ENCODE peak calls at places on chromosome 22, in ten cellular contexts. One of them, this sample, is unnamed.

GRCh38 chr22:36330655-36331305 is 57.0 kb downstream of the MYH9 start:
- DNase-seq in PC-3: peak; percentile 46
- DNase-seq in NCI-H226: no peak
- DNase-seq in GM04503: no peak
- DNase-seq in T-cell: no peak
- DNase-seq in AG09309: no peak
- DNase-seq in AG10803: peak; percentile 51
- DNase-seq in stimulated activated CD4-positive, alpha-beta T cell treated with anti-CD3 and anti-CD28 coated beads, Interleukin-2, amount 100 ng/mL, for 24 hours: no peak
- DNase-seq in heart right ventricle: peak; percentile 80
- DNase-seq in GM13976: no peak
- DNase-seq in this sample: no peak

GRCh38 chr22:48955351-48956311 is 872.0 kb downstream of the BRD1 start:
- DNase-seq in PC-3: no peak
- DNase-seq in NCI-H226: no peak
- DNase-seq in GM04503: no peak
- DNase-seq in T-cell: peak; percentile 12
- DNase-seq in AG09309: no peak
- DNase-seq in AG10803: no peak
- DNase-seq in stimulated activated CD4-positive, alpha-beta T cell treated with anti-CD3 and anti-CD28 coated beads, Interleukin-2, amount 100 ng/mL, for 24 hours: no peak
- DNase-seq in heart right ventricle: no peak
- DNase-seq in GM13976: no peak
- DNase-seq in this sample: no peak

GRCh38 chr22:40196628-40197027 is 18.9 kb downstream of the TNRC6B start:
- DNase-seq in PC-3: peak; percentile 84
- DNase-seq in NCI-H226: peak; percentile 85
- DNase-seq in GM04503: peak; percentile 84
- DNase-seq in T-cell: no peak
- DNase-seq in AG09309: no peak
- DNase-seq in AG10803: peak; percentile 89
- DNase-seq in stimulated activated CD4-positive, alpha-beta T cell treated with anti-CD3 and anti-CD28 coated beads, Interleukin-2, amount 100 ng/mL, for 24 hours: peak; percentile 58
- DNase-seq in heart right ventricle: no peak
- DNase-seq in GM13976: peak; percentile 59
- DNase-seq in this sample: no peak

GRCh38 chr22:38325575-38325974 is 8.3 kb upstream of the CSNK1E start:
- DNase-seq in PC-3: no peak
- DNase-seq in NCI-H226: no peak
- DNase-seq in GM04503: no peak
- DNase-seq in T-cell: no peak
- DNase-seq in AG09309: no peak
- DNase-seq in AG10803: no peak
- DNase-seq in stimulated activated CD4-positive, alpha-beta T cell treated with anti-CD3 and anti-CD28 coated beads, Interleukin-2, amount 100 ng/mL, for 24 hours: no peak
- DNase-seq in heart right ventricle: no peak
- DNase-seq in GM13976: no peak
- DNase-seq in this sample: no peak

GRCh38 chr22:50150161-50151129 is 20.1 kb upstream of the PANX2 start:
- DNase-seq in PC-3: no peak
- DNase-seq in NCI-H226: no peak
- DNase-seq in GM04503: no peak
- DNase-seq in T-cell: no peak
- DNase-seq in AG09309: no peak
- DNase-seq in AG10803: no peak
- DNase-seq in stimulated activated CD4-positive, alpha-beta T cell treated with anti-CD3 and anti-CD28 coated beads, Interleukin-2, amount 100 ng/mL, for 24 hours: no peak
- DNase-seq in heart right ventricle: no peak
- DNase-seq in GM13976: no peak
- DNase-seq in this sample: no peak

GRCh38 chr22:23282089-23282501 is 101.8 kb downstream of the BCR start:
- DNase-seq in PC-3: peak; percentile 91
- DNase-seq in NCI-H226: peak; percentile 80
- DNase-seq in GM04503: peak; percentile 21
- DNase-seq in T-cell: no peak
- DNase-seq in AG09309: peak; percentile 24
- DNase-seq in AG10803: peak; percentile 80
- DNase-seq in stimulated activated CD4-positive, alpha-beta T cell treated with anti-CD3 and anti-CD28 coated beads, Interleukin-2, amount 100 ng/mL, for 24 hours: no peak
- DNase-seq in heart right ventricle: peak; percentile 40
- DNase-seq in GM13976: no peak
- DNase-seq in this sample: no peak

GRCh38 chr22:43553451-43554258 is 141.8 kb downstream of the MPPED1 start:
- DNase-seq in PC-3: no peak
- DNase-seq in NCI-H226: no peak
- DNase-seq in GM04503: no peak
- DNase-seq in T-cell: no peak
- DNase-seq in AG09309: no peak
- DNase-seq in AG10803: no peak
- DNase-seq in stimulated activated CD4-positive, alpha-beta T cell treated with anti-CD3 and anti-CD28 coated beads, Interleukin-2, amount 100 ng/mL, for 24 hours: no peak
- DNase-seq in heart right ventricle: no peak
- DNase-seq in GM13976: no peak
- DNase-seq in this sample: no peak

GRCh38 chr22:42184852-42185251 is 54.2 kb upstream of the CYP2D6 start:
- DNase-seq in PC-3: no peak
- DNase-seq in NCI-H226: no peak
- DNase-seq in GM04503: no peak
- DNase-seq in T-cell: no peak
- DNase-seq in AG09309: no peak
- DNase-seq in AG10803: no peak
- DNase-seq in stimulated activated CD4-positive, alpha-beta T cell treated with anti-CD3 and anti-CD28 coated beads, Interleukin-2, amount 100 ng/mL, for 24 hours: no peak
- DNase-seq in heart right ventricle: no peak
- DNase-seq in GM13976: no peak
- DNase-seq in this sample: no peak

GRCh38 chr22:37678372-37678771 is 2.9 kb downstream of the LGALS1 start:
- DNase-seq in PC-3: no peak
- DNase-seq in NCI-H226: no peak
- DNase-seq in GM04503: no peak
- DNase-seq in T-cell: no peak
- DNase-seq in AG09309: no peak
- DNase-seq in AG10803: no peak
- DNase-seq in stimulated activated CD4-positive, alpha-beta T cell treated with anti-CD3 and anti-CD28 coated beads, Interleukin-2, amount 100 ng/mL, for 24 hours: no peak
- DNase-seq in heart right ventricle: no peak
- DNase-seq in GM13976: no peak
- DNase-seq in this sample: no peak

GRCh38 chr22:27718186-27719032 is 83.1 kb downstream of the MN1 start:
- DNase-seq in PC-3: peak; percentile 87
- DNase-seq in NCI-H226: peak; percentile 83
- DNase-seq in GM04503: peak; percentile 80
- DNase-seq in T-cell: no peak
- DNase-seq in AG09309: peak; percentile 73
- DNase-seq in AG10803: peak; percentile 92
- DNase-seq in stimulated activated CD4-positive, alpha-beta T cell treated with anti-CD3 and anti-CD28 coated beads, Interleukin-2, amount 100 ng/mL, for 24 hours: no peak
- DNase-seq in heart right ventricle: peak; percentile 79
- DNase-seq in GM13976: no peak
- DNase-seq in this sample: no peak

GRCh38 chr22:44184006-44184405 is 3.3 kb downstream of the PARVG start:
- DNase-seq in PC-3: no peak
- DNase-seq in NCI-H226: no peak
- DNase-seq in GM04503: no peak
- DNase-seq in T-cell: no peak
- DNase-seq in AG09309: no peak
- DNase-seq in AG10803: no peak
- DNase-seq in stimulated activated CD4-positive, alpha-beta T cell treated with anti-CD3 and anti-CD28 coated beads, Interleukin-2, amount 100 ng/mL, for 24 hours: no peak
- DNase-seq in heart right ventricle: no peak
- DNase-seq in GM13976: no peak
- DNase-seq in this sample: peak; percentile 37

GRCh38 chr22:22138915-22139314 is 105.7 kb upstream of the VPREB1 start:
- DNase-seq in PC-3: no peak
- DNase-seq in NCI-H226: no peak
- DNase-seq in GM04503: no peak
- DNase-seq in T-cell: no peak
- DNase-seq in AG09309: no peak
- DNase-seq in AG10803: no peak
- DNase-seq in stimulated activated CD4-positive, alpha-beta T cell treated with anti-CD3 and anti-CD28 coated beads, Interleukin-2, amount 100 ng/mL, for 24 hours: no peak
- DNase-seq in heart right ventricle: no peak
- DNase-seq in GM13976: no peak
- DNase-seq in this sample: no peak

GRCh38 chr22:35882226-35883027 is 146.2 kb downstream of the RBFOX2 start:
- DNase-seq in PC-3: no peak
- DNase-seq in NCI-H226: no peak
- DNase-seq in GM04503: no peak
- DNase-seq in T-cell: no peak
- DNase-seq in AG09309: no peak
- DNase-seq in AG10803: peak; percentile 21
- DNase-seq in stimulated activated CD4-positive, alpha-beta T cell treated with anti-CD3 and anti-CD28 coated beads, Interleukin-2, amount 100 ng/mL, for 24 hours: no peak
- DNase-seq in heart right ventricle: no peak
- DNase-seq in GM13976: no peak
- DNase-seq in this sample: no peak

GRCh38 chr22:19885841-19886592 is 31.3 kb upstream of the GNB1L start:
- DNase-seq in PC-3: no peak
- DNase-seq in NCI-H226: no peak
- DNase-seq in GM04503: no peak
- DNase-seq in T-cell: no peak
- DNase-seq in AG09309: no peak
- DNase-seq in AG10803: peak; percentile 37
- DNase-seq in stimulated activated CD4-positive, alpha-beta T cell treated with anti-CD3 and anti-CD28 coated beads, Interleukin-2, amount 100 ng/mL, for 24 hours: no peak
- DNase-seq in heart right ventricle: no peak
- DNase-seq in GM13976: no peak
- DNase-seq in this sample: no peak

GRCh38 chr22:30457964-30458363 is 13.9 kb downstream of the SEC14L3 start:
- DNase-seq in PC-3: peak; percentile 8
- DNase-seq in NCI-H226: no peak
- DNase-seq in GM04503: no peak
- DNase-seq in T-cell: no peak
- DNase-seq in AG09309: no peak
- DNase-seq in AG10803: no peak
- DNase-seq in stimulated activated CD4-positive, alpha-beta T cell treated with anti-CD3 and anti-CD28 coated beads, Interleukin-2, amount 100 ng/mL, for 24 hours: no peak
- DNase-seq in heart right ventricle: no peak
- DNase-seq in GM13976: no peak
- DNase-seq in this sample: no peak

GRCh38 chr22:38921801-38922200 is 35.6 kb upstream of the APOBEC3A start:
- DNase-seq in PC-3: no peak
- DNase-seq in NCI-H226: no peak
- DNase-seq in GM04503: no peak
- DNase-seq in T-cell: no peak
- DNase-seq in AG09309: no peak
- DNase-seq in AG10803: no peak
- DNase-seq in stimulated activated CD4-positive, alpha-beta T cell treated with anti-CD3 and anti-CD28 coated beads, Interleukin-2, amount 100 ng/mL, for 24 hours: no peak
- DNase-seq in heart right ventricle: no peak
- DNase-seq in GM13976: no peak
- DNase-seq in this sample: no peak

GRCh38 chr22:20920881-20921203 is 3.6 kb downstream of the CRKL start:
- DNase-seq in PC-3: no peak
- DNase-seq in NCI-H226: no peak
- DNase-seq in GM04503: no peak
- DNase-seq in T-cell: no peak
- DNase-seq in AG09309: no peak
- DNase-seq in AG10803: no peak
- DNase-seq in stimulated activated CD4-positive, alpha-beta T cell treated with anti-CD3 and anti-CD28 coated beads, Interleukin-2, amount 100 ng/mL, for 24 hours: no peak
- DNase-seq in heart right ventricle: no peak
- DNase-seq in GM13976: no peak
- DNase-seq in this sample: no peak

GRCh38 chr22:46432164-46433068 is 96.9 kb downstream of the TRMU start:
- DNase-seq in PC-3: no peak
- DNase-seq in NCI-H226: no peak
- DNase-seq in GM04503: no peak
- DNase-seq in T-cell: peak; percentile 47
- DNase-seq in AG09309: no peak
- DNase-seq in AG10803: peak; percentile 4
- DNase-seq in stimulated activated CD4-positive, alpha-beta T cell treated with anti-CD3 and anti-CD28 coated beads, Interleukin-2, amount 100 ng/mL, for 24 hours: peak; percentile 30
- DNase-seq in heart right ventricle: no peak
- DNase-seq in GM13976: peak; percentile 79
- DNase-seq in this sample: no peak

GRCh38 chr22:50698546-50698945 is 25.9 kb downstream of the SHANK3 start:
- DNase-seq in PC-3: no peak
- DNase-seq in NCI-H226: no peak
- DNase-seq in GM04503: no peak
- DNase-seq in T-cell: no peak
- DNase-seq in AG09309: no peak
- DNase-seq in AG10803: no peak
- DNase-seq in stimulated activated CD4-positive, alpha-beta T cell treated with anti-CD3 and anti-CD28 coated beads, Interleukin-2, amount 100 ng/mL, for 24 hours: no peak
- DNase-seq in heart right ventricle: no peak
- DNase-seq in GM13976: no peak
- DNase-seq in this sample: no peak

GRCh38 chr22:27443315-27443714 is 358.2 kb downstream of the MN1 start:
- DNase-seq in PC-3: no peak
- DNase-seq in NCI-H226: no peak
- DNase-seq in GM04503: no peak
- DNase-seq in T-cell: no peak
- DNase-seq in AG09309: no peak
- DNase-seq in AG10803: no peak
- DNase-seq in stimulated activated CD4-positive, alpha-beta T cell treated with anti-CD3 and anti-CD28 coated beads, Interleukin-2, amount 100 ng/mL, for 24 hours: no peak
- DNase-seq in heart right ventricle: no peak
- DNase-seq in GM13976: no peak
- DNase-seq in this sample: no peak

GRCh38 chr22:50486561-50487289 is at the start of gene MIOX:
- DNase-seq in PC-3: no peak
- DNase-seq in NCI-H226: no peak
- DNase-seq in GM04503: no peak
- DNase-seq in T-cell: no peak
- DNase-seq in AG09309: no peak
- DNase-seq in AG10803: peak; percentile 13
- DNase-seq in stimulated activated CD4-positive, alpha-beta T cell treated with anti-CD3 and anti-CD28 coated beads, Interleukin-2, amount 100 ng/mL, for 24 hours: no peak
- DNase-seq in heart right ventricle: no peak
- DNase-seq in GM13976: peak; percentile 63
- DNase-seq in this sample: no peak

GRCh38 chr22:30855677-30856518 is 112.7 kb downstream of the MORC2 start:
- DNase-seq in PC-3: no peak
- DNase-seq in NCI-H226: no peak
- DNase-seq in GM04503: no peak
- DNase-seq in T-cell: no peak
- DNase-seq in AG09309: no peak
- DNase-seq in AG10803: no peak
- DNase-seq in stimulated activated CD4-positive, alpha-beta T cell treated with anti-CD3 and anti-CD28 coated beads, Interleukin-2, amount 100 ng/mL, for 24 hours: peak; percentile 1
- DNase-seq in heart right ventricle: no peak
- DNase-seq in GM13976: no peak
- DNase-seq in this sample: no peak

GRCh38 chr22:46721716-46722115 is 16.3 kb downstream of the CERK start:
- DNase-seq in PC-3: no peak
- DNase-seq in NCI-H226: no peak
- DNase-seq in GM04503: no peak
- DNase-seq in T-cell: no peak
- DNase-seq in AG09309: no peak
- DNase-seq in AG10803: no peak
- DNase-seq in stimulated activated CD4-positive, alpha-beta T cell treated with anti-CD3 and anti-CD28 coated beads, Interleukin-2, amount 100 ng/mL, for 24 hours: no peak
- DNase-seq in heart right ventricle: no peak
- DNase-seq in GM13976: no peak
- DNase-seq in this sample: no peak

GRCh38 chr22:43706558-43707328 is 105.4 kb downstream of the EFCAB6 start:
- DNase-seq in PC-3: no peak
- DNase-seq in NCI-H226: no peak
- DNase-seq in GM04503: no peak
- DNase-seq in T-cell: no peak
- DNase-seq in AG09309: no peak
- DNase-seq in AG10803: no peak
- DNase-seq in stimulated activated CD4-positive, alpha-beta T cell treated with anti-CD3 and anti-CD28 coated beads, Interleukin-2, amount 100 ng/mL, for 24 hours: no peak
- DNase-seq in heart right ventricle: no peak
- DNase-seq in GM13976: no peak
- DNase-seq in this sample: no peak

GRCh38 chr22:22870577-22871398 is 16.8 kb upstream of the IGLL5 start:
- DNase-seq in PC-3: peak; percentile 5
- DNase-seq in NCI-H226: no peak
- DNase-seq in GM04503: no peak
- DNase-seq in T-cell: no peak
- DNase-seq in AG09309: no peak
- DNase-seq in AG10803: no peak
- DNase-seq in stimulated activated CD4-positive, alpha-beta T cell treated with anti-CD3 and anti-CD28 coated beads, Interleukin-2, amount 100 ng/mL, for 24 hours: no peak
- DNase-seq in heart right ventricle: no peak
- DNase-seq in GM13976: no peak
- DNase-seq in this sample: no peak

GRCh38 chr22:22037740-22038139 is 55.2 kb upstream of the TOP3B start:
- DNase-seq in PC-3: peak; percentile 6
- DNase-seq in NCI-H226: peak; percentile 25
- DNase-seq in GM04503: no peak
- DNase-seq in T-cell: no peak
- DNase-seq in AG09309: no peak
- DNase-seq in AG10803: no peak
- DNase-seq in stimulated activated CD4-positive, alpha-beta T cell treated with anti-CD3 and anti-CD28 coated beads, Interleukin-2, amount 100 ng/mL, for 24 hours: no peak
- DNase-seq in heart right ventricle: no peak
- DNase-seq in GM13976: no peak
- DNase-seq in this sample: no peak

GRCh38 chr22:21642584-21643448 is 714 bp downstream of the SDF2L1 start:
- DNase-seq in PC-3: peak; percentile 69
- DNase-seq in NCI-H226: peak; percentile 24
- DNase-seq in GM04503: no peak
- DNase-seq in T-cell: peak; percentile 39
- DNase-seq in AG09309: no peak
- DNase-seq in AG10803: peak; percentile 35
- DNase-seq in stimulated activated CD4-positive, alpha-beta T cell treated with anti-CD3 and anti-CD28 coated beads, Interleukin-2, amount 100 ng/mL, for 24 hours: peak; percentile 73
- DNase-seq in heart right ventricle: no peak
- DNase-seq in GM13976: peak; percentile 72
- DNase-seq in this sample: no peak

GRCh38 chr22:37460684-37461083 is 25.5 kb downstream of the MFNG start:
- DNase-seq in PC-3: no peak
- DNase-seq in NCI-H226: no peak
- DNase-seq in GM04503: no peak
- DNase-seq in T-cell: no peak
- DNase-seq in AG09309: no peak
- DNase-seq in AG10803: no peak
- DNase-seq in stimulated activated CD4-positive, alpha-beta T cell treated with anti-CD3 and anti-CD28 coated beads, Interleukin-2, amount 100 ng/mL, for 24 hours: no peak
- DNase-seq in heart right ventricle: no peak
- DNase-seq in GM13976: no peak
- DNase-seq in this sample: no peak